ENCODE peak calls at places on chromosome 4, in six cellular contexts. One of them, this sample, is unnamed.

GRCh38 chr4:142925161-142925560 is 79.1 kb upstream of the INPP4B start:
- DNase-seq in iPS-NIHi11: no peak
- DNase-seq in stimulated activated CD4-positive, alpha-beta T cell treated with anti-CD3 and anti-CD28 coated beads, Interleukin-1b, Interleukin-23, amount 100 ng/mL, for 1 hour: no peak
- DNase-seq in lower lobe of right lung: no peak
- DNase-seq in NCI-H345: no peak
- DNase-seq in GM12865: no peak
- DNase-seq in this sample: no peak

GRCh38 chr4:8910822-8911310 is 39.2 kb upstream of the HMX1 start:
- DNase-seq in NCI-H345: no peak
- DNase-seq in lower lobe of right lung: no peak
- DNase-seq in iPS-NIHi11: peak; percentile 7
- DNase-seq in stimulated activated CD4-positive, alpha-beta T cell treated with anti-CD3 and anti-CD28 coated beads, Interleukin-1b, Interleukin-23, amount 100 ng/mL, for 1 hour: no peak
- DNase-seq in GM12865: no peak
- DNase-seq in this sample: no peak

GRCh38 chr4:125389713-125390112 is 75.0 kb downstream of the FAT4 start:
- DNase-seq in lower lobe of right lung: no peak
- DNase-seq in NCI-H345: no peak
- DNase-seq in iPS-NIHi11: peak; percentile 6
- DNase-seq in GM12865: no peak
- DNase-seq in stimulated activated CD4-positive, alpha-beta T cell treated with anti-CD3 and anti-CD28 coated beads, Interleukin-1b, Interleukin-23, amount 100 ng/mL, for 1 hour: no peak
- DNase-seq in this sample: no peak

GRCh38 chr4:38131371-38132139 is 171.4 kb downstream of the PTTG2 start:
- DNase-seq in stimulated activated CD4-positive, alpha-beta T cell treated with anti-CD3 and anti-CD28 coated beads, Interleukin-1b, Interleukin-23, amount 100 ng/mL, for 1 hour: peak; percentile 39
- DNase-seq in GM12865: peak; percentile 91
- DNase-seq in NCI-H345: no peak
- DNase-seq in lower lobe of right lung: no peak
- DNase-seq in iPS-NIHi11: peak; percentile 41
- DNase-seq in this sample: no peak

GRCh38 chr4:47862297-47862696 is 24.4 kb upstream of the CORIN start:
- DNase-seq in GM12865: no peak
- DNase-seq in lower lobe of right lung: no peak
- DNase-seq in stimulated activated CD4-positive, alpha-beta T cell treated with anti-CD3 and anti-CD28 coated beads, Interleukin-1b, Interleukin-23, amount 100 ng/mL, for 1 hour: no peak
- DNase-seq in iPS-NIHi11: no peak
- DNase-seq in NCI-H345: no peak
- DNase-seq in this sample: no peak

GRCh38 chr4:128350449-128351045 is 62.9 kb upstream of the PGRMC2 start:
- DNase-seq in stimulated activated CD4-positive, alpha-beta T cell treated with anti-CD3 and anti-CD28 coated beads, Interleukin-1b, Interleukin-23, amount 100 ng/mL, for 1 hour: no peak
- DNase-seq in NCI-H345: no peak
- DNase-seq in iPS-NIHi11: no peak
- DNase-seq in lower lobe of right lung: no peak
- DNase-seq in GM12865: no peak
- DNase-seq in this sample: no peak

GRCh38 chr4:39514888-39515401 is 12.3 kb downstream of the UGDH start:
- DNase-seq in iPS-NIHi11: no peak
- DNase-seq in stimulated activated CD4-positive, alpha-beta T cell treated with anti-CD3 and anti-CD28 coated beads, Interleukin-1b, Interleukin-23, amount 100 ng/mL, for 1 hour: no peak
- DNase-seq in GM12865: no peak
- DNase-seq in NCI-H345: no peak
- DNase-seq in lower lobe of right lung: peak; percentile 65
- DNase-seq in this sample: no peak

GRCh38 chr4:40842725-40843401 is 93.1 kb downstream of the NSUN7 start:
- DNase-seq in NCI-H345: no peak
- DNase-seq in iPS-NIHi11: no peak
- DNase-seq in lower lobe of right lung: no peak
- DNase-seq in GM12865: no peak
- DNase-seq in stimulated activated CD4-positive, alpha-beta T cell treated with anti-CD3 and anti-CD28 coated beads, Interleukin-1b, Interleukin-23, amount 100 ng/mL, for 1 hour: no peak
- DNase-seq in this sample: no peak

GRCh38 chr4:98845960-98846359 is 83.0 kb downstream of the EIF4E start:
- DNase-seq in NCI-H345: no peak
- DNase-seq in lower lobe of right lung: no peak
- DNase-seq in stimulated activated CD4-positive, alpha-beta T cell treated with anti-CD3 and anti-CD28 coated beads, Interleukin-1b, Interleukin-23, amount 100 ng/mL, for 1 hour: no peak
- DNase-seq in iPS-NIHi11: no peak
- DNase-seq in GM12865: no peak
- DNase-seq in this sample: no peak

GRCh38 chr4:13706716-13707115 is 79.2 kb upstream of the BOD1L1 start:
- DNase-seq in GM12865: no peak
- DNase-seq in stimulated activated CD4-positive, alpha-beta T cell treated with anti-CD3 and anti-CD28 coated beads, Interleukin-1b, Interleukin-23, amount 100 ng/mL, for 1 hour: no peak
- DNase-seq in NCI-H345: no peak
- DNase-seq in lower lobe of right lung: no peak
- DNase-seq in iPS-NIHi11: no peak
- DNase-seq in this sample: no peak

GRCh38 chr4:104123021-104123420 is 371.7 kb downstream of the CXXC4 start:
- DNase-seq in stimulated activated CD4-positive, alpha-beta T cell treated with anti-CD3 and anti-CD28 coated beads, Interleukin-1b, Interleukin-23, amount 100 ng/mL, for 1 hour: no peak
- DNase-seq in iPS-NIHi11: no peak
- DNase-seq in GM12865: no peak
- DNase-seq in lower lobe of right lung: no peak
- DNase-seq in NCI-H345: no peak
- DNase-seq in this sample: no peak

This sample was measured in G401.